ENCODE peak calls at places on chromosomes 1 and 21, in eight cellular contexts. One of them, this sample, is unnamed.

GRCh38 chr1:95041491-95042165 is 31.1 kb downstream of the ALG14 start:
- DNase-seq in neural progenitor cell: peak
- DNase-seq in GM23338: no peak
- DNase-seq in Right ventricle myocardium superior: no peak
- DNase-seq in A549: peak
- DNase-seq in posterior vena cava: no peak
- DNase-seq in stomach: peak
- DNase-seq in stimulated activated CD4-positive, alpha-beta T cell treated with anti-CD3 and anti-CD28 coated beads, Interleukin-2, amount 100 ng/mL, for 48 hours: no peak
- DNase-seq in this sample: no peak

GRCh38 chr1:241401156-241401555 is 44.2 kb upstream of the RGS7 start:
- DNase-seq in neural progenitor cell: no peak
- DNase-seq in GM23338: no peak
- DNase-seq in Right ventricle myocardium superior: no peak
- DNase-seq in A549: no peak
- DNase-seq in posterior vena cava: no peak
- DNase-seq in stomach: no peak
- DNase-seq in stimulated activated CD4-positive, alpha-beta T cell treated with anti-CD3 and anti-CD28 coated beads, Interleukin-2, amount 100 ng/mL, for 48 hours: no peak
- DNase-seq in this sample: no peak

GRCh38 chr1:1213919-1214599 is at the start of gene TNFRSF4:
- DNase-seq in neural progenitor cell: no peak
- DNase-seq in GM23338: no peak
- DNase-seq in Right ventricle myocardium superior: no peak
- DNase-seq in A549: no peak
- DNase-seq in posterior vena cava: no peak
- DNase-seq in stomach: no peak
- DNase-seq in stimulated activated CD4-positive, alpha-beta T cell treated with anti-CD3 and anti-CD28 coated beads, Interleukin-2, amount 100 ng/mL, for 48 hours: no peak
- DNase-seq in this sample: no peak

GRCh38 chr1:31765041-31765467 is 914 bp upstream of the ADGRB2 start:
- DNase-seq in neural progenitor cell: peak
- DNase-seq in GM23338: peak
- DNase-seq in Right ventricle myocardium superior: peak
- DNase-seq in A549: peak
- DNase-seq in posterior vena cava: no peak
- DNase-seq in stomach: no peak
- DNase-seq in stimulated activated CD4-positive, alpha-beta T cell treated with anti-CD3 and anti-CD28 coated beads, Interleukin-2, amount 100 ng/mL, for 48 hours: no peak
- DNase-seq in this sample: peak

GRCh38 chr21:36533468-36533848 is 53.5 kb upstream of the CLDN14 start:
- DNase-seq in neural progenitor cell: no peak
- DNase-seq in GM23338: no peak
- DNase-seq in Right ventricle myocardium superior: no peak
- DNase-seq in A549: no peak
- DNase-seq in posterior vena cava: no peak
- DNase-seq in stomach: no peak
- DNase-seq in stimulated activated CD4-positive, alpha-beta T cell treated with anti-CD3 and anti-CD28 coated beads, Interleukin-2, amount 100 ng/mL, for 48 hours: no peak
- DNase-seq in this sample: no peak

GRCh38 chr1:55184859-55185258 is 30.3 kb downstream of the USP24 start:
- DNase-seq in neural progenitor cell: no peak
- DNase-seq in GM23338: peak
- DNase-seq in Right ventricle myocardium superior: no peak
- DNase-seq in A549: no peak
- DNase-seq in posterior vena cava: no peak
- DNase-seq in stomach: no peak
- DNase-seq in stimulated activated CD4-positive, alpha-beta T cell treated with anti-CD3 and anti-CD28 coated beads, Interleukin-2, amount 100 ng/mL, for 48 hours: no peak
- DNase-seq in this sample: no peak

GRCh38 chr1:23100074-23100748 is 68.4 kb downstream of the LUZP1 start:
- DNase-seq in neural progenitor cell: peak
- DNase-seq in GM23338: peak
- DNase-seq in Right ventricle myocardium superior: no peak
- DNase-seq in A549: peak
- DNase-seq in posterior vena cava: no peak
- DNase-seq in stomach: peak
- DNase-seq in stimulated activated CD4-positive, alpha-beta T cell treated with anti-CD3 and anti-CD28 coated beads, Interleukin-2, amount 100 ng/mL, for 48 hours: no peak
- DNase-seq in this sample: peak

GRCh38 chr1:152049291-152050073 is 12.7 kb upstream of the S100A11 start:
- DNase-seq in neural progenitor cell: no peak
- DNase-seq in GM23338: no peak
- DNase-seq in Right ventricle myocardium superior: no peak
- DNase-seq in A549: peak
- DNase-seq in posterior vena cava: no peak
- DNase-seq in stomach: no peak
- DNase-seq in stimulated activated CD4-positive, alpha-beta T cell treated with anti-CD3 and anti-CD28 coated beads, Interleukin-2, amount 100 ng/mL, for 48 hours: no peak
- DNase-seq in this sample: no peak

GRCh38 chr1:13948851-13949490 is 249.0 kb downstream of the PRDM2 start:
- DNase-seq in neural progenitor cell: no peak
- DNase-seq in GM23338: no peak
- DNase-seq in Right ventricle myocardium superior: peak
- DNase-seq in A549: no peak
- DNase-seq in posterior vena cava: peak
- DNase-seq in stomach: no peak
- DNase-seq in stimulated activated CD4-positive, alpha-beta T cell treated with anti-CD3 and anti-CD28 coated beads, Interleukin-2, amount 100 ng/mL, for 48 hours: no peak
- DNase-seq in this sample: no peak

GRCh38 chr1:15953294-15953771 is 22.6 kb downstream of the ZBTB17 start:
- DNase-seq in neural progenitor cell: no peak
- DNase-seq in GM23338: no peak
- DNase-seq in Right ventricle myocardium superior: no peak
- DNase-seq in A549: no peak
- DNase-seq in posterior vena cava: peak
- DNase-seq in stomach: no peak
- DNase-seq in stimulated activated CD4-positive, alpha-beta T cell treated with anti-CD3 and anti-CD28 coated beads, Interleukin-2, amount 100 ng/mL, for 48 hours: no peak
- DNase-seq in this sample: no peak

GRCh38 chr1:40311692-40312091 is 5.4 kb downstream of the COL9A2 start:
- DNase-seq in neural progenitor cell: no peak
- DNase-seq in GM23338: no peak
- DNase-seq in Right ventricle myocardium superior: no peak
- DNase-seq in A549: no peak
- DNase-seq in posterior vena cava: no peak
- DNase-seq in stomach: no peak
- DNase-seq in stimulated activated CD4-positive, alpha-beta T cell treated with anti-CD3 and anti-CD28 coated beads, Interleukin-2, amount 100 ng/mL, for 48 hours: no peak
- DNase-seq in this sample: no peak

GRCh38 chr1:221897312-221897711 is 155.4 kb upstream of the DUSP10 start:
- DNase-seq in neural progenitor cell: no peak
- DNase-seq in GM23338: no peak
- DNase-seq in Right ventricle myocardium superior: no peak
- DNase-seq in A549: no peak
- DNase-seq in posterior vena cava: no peak
- DNase-seq in stomach: no peak
- DNase-seq in stimulated activated CD4-positive, alpha-beta T cell treated with anti-CD3 and anti-CD28 coated beads, Interleukin-2, amount 100 ng/mL, for 48 hours: no peak
- DNase-seq in this sample: no peak

GRCh38 chr1:161730050-161730564 is 8.8 kb downstream of the FCRLB start:
- DNase-seq in neural progenitor cell: no peak
- DNase-seq in GM23338: no peak
- DNase-seq in Right ventricle myocardium superior: no peak
- DNase-seq in A549: no peak
- DNase-seq in posterior vena cava: no peak
- DNase-seq in stomach: no peak
- DNase-seq in stimulated activated CD4-positive, alpha-beta T cell treated with anti-CD3 and anti-CD28 coated beads, Interleukin-2, amount 100 ng/mL, for 48 hours: peak
- DNase-seq in this sample: no peak

GRCh38 chr1:8602471-8603219 is 214.8 kb downstream of the RERE start:
- DNase-seq in neural progenitor cell: no peak
- DNase-seq in GM23338: no peak
- DNase-seq in Right ventricle myocardium superior: no peak
- DNase-seq in A549: no peak
- DNase-seq in posterior vena cava: no peak
- DNase-seq in stomach: no peak
- DNase-seq in stimulated activated CD4-positive, alpha-beta T cell treated with anti-CD3 and anti-CD28 coated beads, Interleukin-2, amount 100 ng/mL, for 48 hours: peak
- DNase-seq in this sample: no peak

GRCh38 chr1:74502432-74502831 is 10.0 kb downstream of the LRRC53 start:
- DNase-seq in neural progenitor cell: peak
- DNase-seq in GM23338: peak
- DNase-seq in Right ventricle myocardium superior: no peak
- DNase-seq in A549: peak
- DNase-seq in posterior vena cava: no peak
- DNase-seq in stomach: no peak
- DNase-seq in stimulated activated CD4-positive, alpha-beta T cell treated with anti-CD3 and anti-CD28 coated beads, Interleukin-2, amount 100 ng/mL, for 48 hours: no peak
- DNase-seq in this sample: peak

GRCh38 chr1:78145105-78145580 is 99.4 kb downstream of the GIPC2 start:
- DNase-seq in neural progenitor cell: peak
- DNase-seq in GM23338: peak
- DNase-seq in Right ventricle myocardium superior: peak
- DNase-seq in A549: peak
- DNase-seq in posterior vena cava: no peak
- DNase-seq in stomach: peak
- DNase-seq in stimulated activated CD4-positive, alpha-beta T cell treated with anti-CD3 and anti-CD28 coated beads, Interleukin-2, amount 100 ng/mL, for 48 hours: peak
- DNase-seq in this sample: peak

GRCh38 chr1:22861764-22862440 is 110.8 kb downstream of the LACTBL1 start:
- DNase-seq in neural progenitor cell: peak
- DNase-seq in GM23338: peak
- DNase-seq in Right ventricle myocardium superior: no peak
- DNase-seq in A549: peak
- DNase-seq in posterior vena cava: no peak
- DNase-seq in stomach: no peak
- DNase-seq in stimulated activated CD4-positive, alpha-beta T cell treated with anti-CD3 and anti-CD28 coated beads, Interleukin-2, amount 100 ng/mL, for 48 hours: peak
- DNase-seq in this sample: peak

GRCh38 chr1:183002797-183003594 is 20.2 kb upstream of the LAMC1 start:
- DNase-seq in neural progenitor cell: no peak
- DNase-seq in GM23338: no peak
- DNase-seq in Right ventricle myocardium superior: no peak
- DNase-seq in A549: no peak
- DNase-seq in posterior vena cava: no peak
- DNase-seq in stomach: no peak
- DNase-seq in stimulated activated CD4-positive, alpha-beta T cell treated with anti-CD3 and anti-CD28 coated beads, Interleukin-2, amount 100 ng/mL, for 48 hours: no peak
- DNase-seq in this sample: no peak

GRCh38 chr1:2298685-2299673 is 70.9 kb downstream of the SKI start:
- DNase-seq in neural progenitor cell: no peak
- DNase-seq in GM23338: no peak
- DNase-seq in Right ventricle myocardium superior: peak
- DNase-seq in A549: no peak
- DNase-seq in posterior vena cava: no peak
- DNase-seq in stomach: no peak
- DNase-seq in stimulated activated CD4-positive, alpha-beta T cell treated with anti-CD3 and anti-CD28 coated beads, Interleukin-2, amount 100 ng/mL, for 48 hours: no peak
- DNase-seq in this sample: no peak

GRCh38 chr1:115089443-115090340 is at the start of gene TSPAN2:
- DNase-seq in neural progenitor cell: peak
- DNase-seq in GM23338: peak
- DNase-seq in Right ventricle myocardium superior: peak
- DNase-seq in A549: peak
- DNase-seq in posterior vena cava: peak
- DNase-seq in stomach: peak
- DNase-seq in stimulated activated CD4-positive, alpha-beta T cell treated with anti-CD3 and anti-CD28 coated beads, Interleukin-2, amount 100 ng/mL, for 48 hours: no peak
- DNase-seq in this sample: peak

GRCh38 chr1:7501259-7501560 is 269.9 kb upstream of the VAMP3 start:
- DNase-seq in neural progenitor cell: peak
- DNase-seq in GM23338: peak
- DNase-seq in Right ventricle myocardium superior: no peak
- DNase-seq in A549: no peak
- DNase-seq in posterior vena cava: no peak
- DNase-seq in stomach: no peak
- DNase-seq in stimulated activated CD4-positive, alpha-beta T cell treated with anti-CD3 and anti-CD28 coated beads, Interleukin-2, amount 100 ng/mL, for 48 hours: no peak
- DNase-seq in this sample: peak

GRCh38 chr1:116360435-116361173 is 12.4 kb upstream of the ATP1A1 start:
- DNase-seq in neural progenitor cell: no peak
- DNase-seq in GM23338: no peak
- DNase-seq in Right ventricle myocardium superior: no peak
- DNase-seq in A549: no peak
- DNase-seq in posterior vena cava: no peak
- DNase-seq in stomach: no peak
- DNase-seq in stimulated activated CD4-positive, alpha-beta T cell treated with anti-CD3 and anti-CD28 coated beads, Interleukin-2, amount 100 ng/mL, for 48 hours: no peak
- DNase-seq in this sample: no peak

GRCh38 chr1:45883633-45884032 is 80.2 kb downstream of the MAST2 start:
- DNase-seq in neural progenitor cell: no peak
- DNase-seq in GM23338: no peak
- DNase-seq in Right ventricle myocardium superior: no peak
- DNase-seq in A549: no peak
- DNase-seq in posterior vena cava: no peak
- DNase-seq in stomach: no peak
- DNase-seq in stimulated activated CD4-positive, alpha-beta T cell treated with anti-CD3 and anti-CD28 coated beads, Interleukin-2, amount 100 ng/mL, for 48 hours: no peak
- DNase-seq in this sample: no peak